ENCODE peak calls at places on chromosomes 13 and 19, in seven cellular contexts. One of them, this sample, is unnamed.

GRCh38 chr19:16778796-16779411 is 50.3 kb upstream of the SIN3B start:
- DNase-seq in heart right ventricle: peak; percentile 20
- DNase-seq in globus pallidus: no peak
- DNase-seq in activated naive CD4-positive, alpha-beta T cell treated with Interleukin-2 at 50 U/mL for 16 hours: peak; percentile 25
- DNase-seq in memory B cell: peak; percentile 37
- DNase-seq in neuronal stem cell: peak; percentile 31
- DNase-seq in hippocampal formation: no peak
- DNase-seq in this sample: no peak

GRCh38 chr13:24216176-24216575 is 55.7 kb downstream of the SPATA13 start:
- DNase-seq in heart right ventricle: no peak
- DNase-seq in globus pallidus: no peak
- DNase-seq in activated naive CD4-positive, alpha-beta T cell treated with Interleukin-2 at 50 U/mL for 16 hours: no peak
- DNase-seq in memory B cell: no peak
- DNase-seq in neuronal stem cell: no peak
- DNase-seq in hippocampal formation: no peak
- DNase-seq in this sample: no peak

GRCh38 chr19:45164577-45165335 is 4.0 kb upstream of the NKPD1 start:
- DNase-seq in heart right ventricle: peak; percentile 36
- DNase-seq in globus pallidus: no peak
- DNase-seq in activated naive CD4-positive, alpha-beta T cell treated with Interleukin-2 at 50 U/mL for 16 hours: peak; percentile 63
- DNase-seq in memory B cell: peak; percentile 26
- DNase-seq in neuronal stem cell: no peak
- DNase-seq in hippocampal formation: no peak
- DNase-seq in this sample: no peak

GRCh38 chr19:11435833-11436313 is 438 bp downstream of the PRKCSH start:
- DNase-seq in heart right ventricle: no peak
- DNase-seq in globus pallidus: no peak
- DNase-seq in activated naive CD4-positive, alpha-beta T cell treated with Interleukin-2 at 50 U/mL for 16 hours: peak; percentile 15
- DNase-seq in memory B cell: no peak
- DNase-seq in neuronal stem cell: no peak
- DNase-seq in hippocampal formation: no peak
- DNase-seq in this sample: no peak

GRCh38 chr19:28443361-28443760 is 769.6 kb downstream of the UQCRFS1 start:
- DNase-seq in heart right ventricle: no peak
- DNase-seq in globus pallidus: no peak
- DNase-seq in activated naive CD4-positive, alpha-beta T cell treated with Interleukin-2 at 50 U/mL for 16 hours: no peak
- DNase-seq in memory B cell: no peak
- DNase-seq in neuronal stem cell: no peak
- DNase-seq in hippocampal formation: no peak
- DNase-seq in this sample: no peak

GRCh38 chr13:110042253-110042652 is 255.9 kb upstream of the IRS2 start:
- DNase-seq in heart right ventricle: no peak
- DNase-seq in globus pallidus: no peak
- DNase-seq in activated naive CD4-positive, alpha-beta T cell treated with Interleukin-2 at 50 U/mL for 16 hours: no peak
- DNase-seq in memory B cell: no peak
- DNase-seq in neuronal stem cell: no peak
- DNase-seq in hippocampal formation: no peak
- DNase-seq in this sample: no peak

GRCh38 chr19:42140125-42140754 is 8.0 kb upstream of the POU2F2 start:
- DNase-seq in heart right ventricle: peak; percentile 72
- DNase-seq in globus pallidus: no peak
- DNase-seq in activated naive CD4-positive, alpha-beta T cell treated with Interleukin-2 at 50 U/mL for 16 hours: no peak
- DNase-seq in memory B cell: no peak
- DNase-seq in neuronal stem cell: peak; percentile 80
- DNase-seq in hippocampal formation: no peak
- DNase-seq in this sample: no peak

GRCh38 chr13:98930014-98930625 is 47.7 kb downstream of the DOCK9 start:
- DNase-seq in heart right ventricle: no peak
- DNase-seq in globus pallidus: peak; percentile 68
- DNase-seq in activated naive CD4-positive, alpha-beta T cell treated with Interleukin-2 at 50 U/mL for 16 hours: no peak
- DNase-seq in memory B cell: no peak
- DNase-seq in neuronal stem cell: no peak
- DNase-seq in hippocampal formation: peak; percentile 19
- DNase-seq in this sample: no peak

GRCh38 chr19:6947745-6948144 is 60.4 kb downstream of the ADGRE1 start:
- DNase-seq in heart right ventricle: no peak
- DNase-seq in globus pallidus: no peak
- DNase-seq in activated naive CD4-positive, alpha-beta T cell treated with Interleukin-2 at 50 U/mL for 16 hours: peak; percentile 47
- DNase-seq in memory B cell: no peak
- DNase-seq in neuronal stem cell: no peak
- DNase-seq in hippocampal formation: no peak
- DNase-seq in this sample: no peak

GRCh38 chr19:36032251-36033104 is at the start of gene CLIP3:
- DNase-seq in heart right ventricle: peak; percentile 70
- DNase-seq in globus pallidus: peak; percentile 82
- DNase-seq in activated naive CD4-positive, alpha-beta T cell treated with Interleukin-2 at 50 U/mL for 16 hours: peak; percentile 35
- DNase-seq in memory B cell: no peak
- DNase-seq in neuronal stem cell: peak; percentile 75
- DNase-seq in hippocampal formation: peak; percentile 79
- DNase-seq in this sample: peak; percentile 64

GRCh38 chr19:11576186-11576585 is 1.3 kb downstream of the ACP5 start:
- DNase-seq in heart right ventricle: no peak
- DNase-seq in globus pallidus: no peak
- DNase-seq in activated naive CD4-positive, alpha-beta T cell treated with Interleukin-2 at 50 U/mL for 16 hours: no peak
- DNase-seq in memory B cell: no peak
- DNase-seq in neuronal stem cell: no peak
- DNase-seq in hippocampal formation: no peak
- DNase-seq in this sample: no peak

GRCh38 chr13:30818323-30818960 is 83.1 kb downstream of the ALOX5AP start:
- DNase-seq in heart right ventricle: no peak
- DNase-seq in globus pallidus: no peak
- DNase-seq in activated naive CD4-positive, alpha-beta T cell treated with Interleukin-2 at 50 U/mL for 16 hours: no peak
- DNase-seq in memory B cell: no peak
- DNase-seq in neuronal stem cell: no peak
- DNase-seq in hippocampal formation: no peak
- DNase-seq in this sample: no peak

GRCh38 chr19:53553865-53554791 is 16.2 kb downstream of the ZNF331 start:
- DNase-seq in heart right ventricle: peak; percentile 89
- DNase-seq in globus pallidus: peak; percentile 79
- DNase-seq in activated naive CD4-positive, alpha-beta T cell treated with Interleukin-2 at 50 U/mL for 16 hours: peak; percentile 92
- DNase-seq in memory B cell: peak; percentile 92
- DNase-seq in neuronal stem cell: no peak
- DNase-seq in hippocampal formation: peak; percentile 78
- DNase-seq in this sample: peak; percentile 77

GRCh38 chr19:42113641-42114348 is 18.5 kb downstream of the POU2F2 start:
- DNase-seq in heart right ventricle: no peak
- DNase-seq in globus pallidus: no peak
- DNase-seq in activated naive CD4-positive, alpha-beta T cell treated with Interleukin-2 at 50 U/mL for 16 hours: no peak
- DNase-seq in memory B cell: peak; percentile 76
- DNase-seq in neuronal stem cell: no peak
- DNase-seq in hippocampal formation: no peak
- DNase-seq in this sample: no peak

GRCh38 chr19:11481777-11482383 is 1.0 kb upstream of the ELAVL3 start:
- DNase-seq in heart right ventricle: peak; percentile 54
- DNase-seq in globus pallidus: peak; percentile 98
- DNase-seq in activated naive CD4-positive, alpha-beta T cell treated with Interleukin-2 at 50 U/mL for 16 hours: peak; percentile 82
- DNase-seq in memory B cell: peak; percentile 31
- DNase-seq in neuronal stem cell: peak; percentile 63
- DNase-seq in hippocampal formation: peak; percentile 96
- DNase-seq in this sample: peak; percentile 96

GRCh38 chr19:6970478-6970877 is 50.8 kb downstream of the MBD3L2B start:
- DNase-seq in heart right ventricle: no peak
- DNase-seq in globus pallidus: no peak
- DNase-seq in activated naive CD4-positive, alpha-beta T cell treated with Interleukin-2 at 50 U/mL for 16 hours: no peak
- DNase-seq in memory B cell: no peak
- DNase-seq in neuronal stem cell: no peak
- DNase-seq in hippocampal formation: no peak
- DNase-seq in this sample: no peak

GRCh38 chr19:55368701-55369563 is 1.3 kb downstream of the IL11 start:
- DNase-seq in heart right ventricle: no peak
- DNase-seq in globus pallidus: no peak
- DNase-seq in activated naive CD4-positive, alpha-beta T cell treated with Interleukin-2 at 50 U/mL for 16 hours: peak; percentile 38
- DNase-seq in memory B cell: no peak
- DNase-seq in neuronal stem cell: no peak
- DNase-seq in hippocampal formation: no peak
- DNase-seq in this sample: no peak

GRCh38 chr13:40060318-40061007 is 405.0 kb downstream of the COG6 start:
- DNase-seq in heart right ventricle: no peak
- DNase-seq in globus pallidus: peak; percentile 6
- DNase-seq in activated naive CD4-positive, alpha-beta T cell treated with Interleukin-2 at 50 U/mL for 16 hours: peak; percentile 63
- DNase-seq in memory B cell: no peak
- DNase-seq in neuronal stem cell: no peak
- DNase-seq in hippocampal formation: peak; percentile 30
- DNase-seq in this sample: peak; percentile 8

GRCh38 chr13:81872581-81872980 is 1531.7 kb upstream of the SPRY2 start:
- DNase-seq in heart right ventricle: no peak
- DNase-seq in globus pallidus: no peak
- DNase-seq in activated naive CD4-positive, alpha-beta T cell treated with Interleukin-2 at 50 U/mL for 16 hours: no peak
- DNase-seq in memory B cell: no peak
- DNase-seq in neuronal stem cell: peak; percentile 8
- DNase-seq in hippocampal formation: no peak
- DNase-seq in this sample: no peak

GRCh38 chr13:98386632-98387031 is 190.3 kb downstream of the STK24 start:
- DNase-seq in heart right ventricle: no peak
- DNase-seq in globus pallidus: no peak
- DNase-seq in activated naive CD4-positive, alpha-beta T cell treated with Interleukin-2 at 50 U/mL for 16 hours: no peak
- DNase-seq in memory B cell: no peak
- DNase-seq in neuronal stem cell: no peak
- DNase-seq in hippocampal formation: no peak
- DNase-seq in this sample: no peak

GRCh38 chr19:18450021-18450933 is 12.3 kb upstream of the ISYNA1 start:
- DNase-seq in heart right ventricle: no peak
- DNase-seq in globus pallidus: no peak
- DNase-seq in activated naive CD4-positive, alpha-beta T cell treated with Interleukin-2 at 50 U/mL for 16 hours: no peak
- DNase-seq in memory B cell: no peak
- DNase-seq in neuronal stem cell: no peak
- DNase-seq in hippocampal formation: no peak
- DNase-seq in this sample: no peak

GRCh38 chr13:91078093-91078679 is 269.3 kb upstream of the MIR17HG start:
- DNase-seq in heart right ventricle: no peak
- DNase-seq in globus pallidus: no peak
- DNase-seq in activated naive CD4-positive, alpha-beta T cell treated with Interleukin-2 at 50 U/mL for 16 hours: no peak
- DNase-seq in memory B cell: no peak
- DNase-seq in neuronal stem cell: no peak
- DNase-seq in hippocampal formation: no peak
- DNase-seq in this sample: no peak

GRCh38 chr19:35938282-35939224 is 2.4 kb downstream of the LRFN3 start:
- DNase-seq in heart right ventricle: no peak
- DNase-seq in globus pallidus: no peak
- DNase-seq in activated naive CD4-positive, alpha-beta T cell treated with Interleukin-2 at 50 U/mL for 16 hours: no peak
- DNase-seq in memory B cell: no peak
- DNase-seq in neuronal stem cell: no peak
- DNase-seq in hippocampal formation: no peak
- DNase-seq in this sample: no peak

GRCh38 chr13:84917252-84917878 is 881.9 kb downstream of the SLITRK6 start:
- DNase-seq in heart right ventricle: no peak
- DNase-seq in globus pallidus: peak; percentile 43
- DNase-seq in activated naive CD4-positive, alpha-beta T cell treated with Interleukin-2 at 50 U/mL for 16 hours: no peak
- DNase-seq in memory B cell: no peak
- DNase-seq in neuronal stem cell: no peak
- DNase-seq in hippocampal formation: no peak
- DNase-seq in this sample: no peak

GRCh38 chr13:99617474-99618255 is 116.4 kb downstream of the TM9SF2 start:
- DNase-seq in heart right ventricle: peak; percentile 38
- DNase-seq in globus pallidus: peak; percentile 23
- DNase-seq in activated naive CD4-positive, alpha-beta T cell treated with Interleukin-2 at 50 U/mL for 16 hours: no peak
- DNase-seq in memory B cell: no peak
- DNase-seq in neuronal stem cell: peak; percentile 48
- DNase-seq in hippocampal formation: peak; percentile 18
- DNase-seq in this sample: no peak

GRCh38 chr19:49932731-49933131 is 3.4 kb upstream of the NUP62 start:
- DNase-seq in heart right ventricle: no peak
- DNase-seq in globus pallidus: no peak
- DNase-seq in activated naive CD4-positive, alpha-beta T cell treated with Interleukin-2 at 50 U/mL for 16 hours: peak; percentile 28
- DNase-seq in memory B cell: no peak
- DNase-seq in neuronal stem cell: no peak
- DNase-seq in hippocampal formation: no peak
- DNase-seq in this sample: no peak

GRCh38 chr13:112697756-112698655 is 8.2 kb downstream of the ATP11A start:
- DNase-seq in heart right ventricle: no peak
- DNase-seq in globus pallidus: no peak
- DNase-seq in activated naive CD4-positive, alpha-beta T cell treated with Interleukin-2 at 50 U/mL for 16 hours: no peak
- DNase-seq in memory B cell: no peak
- DNase-seq in neuronal stem cell: no peak
- DNase-seq in hippocampal formation: no peak
- DNase-seq in this sample: no peak